ENCODE peak calls at places on chromosomes 7 and 10, in four cellular contexts. F, E, B and O are unnamed samples.

GRCh38 chr7:100540073-100540723 is 1.2 kb downstream of the AGFG2 start:
- DNase-seq in E (no peak), B (no peak), F (no peak), O (no peak)

GRCh38 chr10:105706281-105707026 is 1065.4 kb downstream of the SORCS3 start:
- DNase-seq in E (no peak), F (no peak), B (no peak), O (no peak)

GRCh38 chr7:74365320-74366022 is 76.3 kb downstream of the CLIP2 start:
- DNase-seq in F (peak), B (no peak), E (peak), O (peak)

GRCh38 chr10:108352771-108353170 is 1188.3 kb upstream of the SORCS1 start:
- DNase-seq in F (no peak), E (no peak), B (no peak), O (no peak)

GRCh38 chr10:5587151-5588079 is 62.7 kb downstream of the CALML3 start:
- DNase-seq in F (no peak), B (no peak), E (no peak), O (no peak)

GRCh38 chr10:44897049-44897448 is 14.1 kb upstream of the TMEM72 start:
- DNase-seq in F (no peak), E (peak), B (no peak), O (no peak)

GRCh38 chr10:86317949-86318725 is 48.5 kb downstream of the GRID1 start:
- DNase-seq in F (peak), B (no peak), E (no peak), O (peak)

GRCh38 chr7:51640851-51641250 is 324.2 kb upstream of the COBL start:
- DNase-seq in E (no peak), F (peak), B (no peak), O (no peak)

GRCh38 chr7:156975620-156976019 is 26.1 kb downstream of the NOM1 start:
- DNase-seq in E (no peak), F (no peak), B (no peak), O (no peak)

GRCh38 chr10:116765549-116766162 is 23.3 kb upstream of the HSPA12A start:
- DNase-seq in E (no peak), B (no peak), F (no peak), O (peak)

GRCh38 chr10:16907720-16908119 is 90.5 kb upstream of the RSU1 start:
- DNase-seq in F (no peak), B (no peak), E (no peak), O (no peak)

GRCh38 chr7:90663176-90663575 is 67.1 kb downstream of the CDK14 start:
- DNase-seq in B (no peak), E (no peak), F (no peak), O (no peak)

GRCh38 chr7:105920766-105921165 is 42.3 kb upstream of the CDHR3 start:
- DNase-seq in E (peak), F (no peak), B (no peak), O (no peak)

GRCh38 chr10:93745411-93746065 is 12.2 kb upstream of the LGI1 start:
- DNase-seq in B (peak), E (no peak), F (peak), O (peak)

GRCh38 chr10:100710151-100710871 is 35.1 kb upstream of the PAX2 start:
- DNase-seq in E (no peak), F (peak), B (no peak), O (no peak)

GRCh38 chr7:104040666-104041065 is 51.2 kb upstream of the RELN start:
- DNase-seq in E (no peak), F (peak), B (peak), O (no peak)

GRCh38 chr10:58967551-58968418 is 208.7 kb upstream of the PHYHIPL start:
- DNase-seq in E (no peak), F (peak), B (peak), O (peak)

GRCh38 chr7:36313607-36314006 is 76.1 kb upstream of the ANLN start:
- DNase-seq in E (no peak), B (no peak), F (no peak), O (no peak)

GRCh38 chr10:87842220-87842641 is 21.1 kb downstream of the KLLN start:
- DNase-seq in B (no peak), F (peak), E (peak), O (no peak)

GRCh38 chr10:45008524-45009161 is 7.9 kb downstream of the ZNF22 start:
- DNase-seq in E (peak), F (peak), B (no peak), O (no peak)

GRCh38 chr10:6123467-6124042 is 34.7 kb downstream of the RBM17 start:
- DNase-seq in B (no peak), F (no peak), E (peak), O (no peak)

GRCh38 chr10:106555599-106555998 is 608.9 kb downstream of the SORCS1 start:
- DNase-seq in F (peak), E (peak), B (no peak), O (no peak)

GRCh38 chr10:113411456-113411855 is 141.4 kb upstream of the HABP2 start:
- DNase-seq in E (no peak), F (peak), B (no peak), O (no peak)

GRCh38 chr10:77643795-77644468 is 6.3 kb upstream of the KCNMA1 start:
- DNase-seq in F (peak), E (peak), B (no peak), O (peak)

GRCh38 chr7:143447500-143447899 is 4.2 kb downstream of the TAS2R60 start:
- DNase-seq in B (no peak), F (no peak), E (no peak), O (no peak)

GRCh38 chr7:29865526-29865925 is 59.2 kb downstream of the WIPF3 start:
- DNase-seq in B (no peak), F (no peak), E (peak), O (no peak)

GRCh38 chr10:60234531-60234930 is 155.1 kb downstream of the ANK3 start:
- DNase-seq in F (no peak), E (no peak), B (no peak), O (no peak)

GRCh38 chr7:618539-619355 is 99.1 kb upstream of the PDGFA start:
- DNase-seq in B (no peak), F (no peak), E (peak), O (no peak)

GRCh38 chr10:95276367-95277200 is 14.2 kb downstream of the PDLIM1 start:
- DNase-seq in B (no peak), F (no peak), E (no peak), O (no peak)

GRCh38 chr7:30877010-30877740 is 34.5 kb upstream of the AQP1 start:
- DNase-seq in F (peak), B (no peak), E (no peak), O (peak)

GRCh38 chr10:65358565-65358964 is 1567.3 kb upstream of the LRRTM3 start:
- DNase-seq in B (no peak), E (no peak), F (peak), O (peak)

GRCh38 chr7:43193061-43193460 is 80.6 kb downstream of the HECW1 start:
- DNase-seq in B (no peak), F (no peak), E (no peak), O (no peak)

GRCh38 chr7:17994079-17994478 is 33.6 kb downstream of the PRPS1L1 start:
- DNase-seq in B (no peak), E (no peak), F (no peak), O (no peak)

GRCh38 chr7:142039231-142039630 is 43.6 kb downstream of the MGAM start:
- DNase-seq in F (no peak), E (no peak), B (no peak), O (no peak)

GRCh38 chr10:132186488-132187413 is at the start of gene DPYSL4:
- DNase-seq in E (no peak), B (no peak), F (no peak), O (no peak)

GRCh38 chr7:123749537-123749857 is 694 bp upstream of the WASL start:
- DNase-seq in E (peak), B (no peak), F (no peak), O (no peak)

GRCh38 chr7:113087278-113087998 is 811 bp upstream of the GPR85 start:
- DNase-seq in B (no peak), E (peak), F (peak), O (no peak)

GRCh38 chr10:94217431-94217830 is 145.3 kb downstream of the NOC3L start:
- DNase-seq in E (no peak), B (no peak), F (no peak), O (no peak)

GRCh38 chr7:114130860-114131259 is 212.1 kb upstream of the PPP1R3A start:
- DNase-seq in E (no peak), B (no peak), F (no peak), O (no peak)

GRCh38 chr7:114138587-114138986 is 219.8 kb upstream of the PPP1R3A start:
- DNase-seq in B (no peak), F (no peak), E (no peak), O (no peak)

GRCh38 chr7:114128880-114129279 is 210.1 kb upstream of the PPP1R3A start:
- DNase-seq in B (no peak), F (no peak), E (no peak), O (no peak)

DNA sequence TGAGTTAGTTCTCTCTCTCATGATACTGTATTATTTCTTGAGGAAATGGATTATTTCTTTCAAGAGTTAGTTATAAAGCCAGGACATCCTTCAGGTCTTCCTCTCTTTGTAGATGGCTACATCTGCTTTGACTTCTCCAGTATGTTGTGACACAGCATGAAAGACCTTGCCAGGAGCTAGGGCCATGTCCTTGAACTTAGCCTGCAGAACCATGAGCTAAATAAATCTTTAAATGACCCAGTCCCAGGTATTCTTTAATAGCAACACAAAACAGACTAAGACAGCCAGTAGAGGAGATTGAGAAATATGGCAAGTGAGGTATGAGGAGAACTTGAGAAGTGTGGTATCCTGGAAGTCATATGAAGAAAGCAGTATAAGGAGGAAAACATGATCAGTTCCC is 214.9 kb upstream of the PPP1R3A start:
- DNase-seq in E (no peak), B (no peak), F (no peak), O (no peak)
- H3K56ac ChIP-seq in E (no peak), B (no peak), F (no peak), O (no peak)

GRCh38 chr10:97298223-97298571 is 5.8 kb upstream of the ARHGAP19 start:
- DNase-seq in F (no peak), E (no peak), B (no peak), O (no peak)

GRCh38 chr10:97297556-97298222 is 5.3 kb upstream of the ARHGAP19 start:
- DNase-seq in B (no peak), F (no peak), E (no peak), O (no peak)

GRCh38 chr10:97291357-97292096 is 910 bp downstream of the ARHGAP19 start:
- DNase-seq in F (no peak), B (no peak), E (no peak), O (no peak)

GRCh38 chr10:97292097-97292861 is at the start of gene ARHGAP19:
- DNase-seq in F (peak), E (peak), B (peak), O (peak)

GRCh38 chr10:97292862-97293198 is 393 bp upstream of the ARHGAP19 start:
- DNase-seq in E (no peak), F (no peak), B (no peak), O (no peak)
- H3K56ac ChIP-seq in E (no peak), F (no peak), B (no peak), O (no peak)

DNA sequence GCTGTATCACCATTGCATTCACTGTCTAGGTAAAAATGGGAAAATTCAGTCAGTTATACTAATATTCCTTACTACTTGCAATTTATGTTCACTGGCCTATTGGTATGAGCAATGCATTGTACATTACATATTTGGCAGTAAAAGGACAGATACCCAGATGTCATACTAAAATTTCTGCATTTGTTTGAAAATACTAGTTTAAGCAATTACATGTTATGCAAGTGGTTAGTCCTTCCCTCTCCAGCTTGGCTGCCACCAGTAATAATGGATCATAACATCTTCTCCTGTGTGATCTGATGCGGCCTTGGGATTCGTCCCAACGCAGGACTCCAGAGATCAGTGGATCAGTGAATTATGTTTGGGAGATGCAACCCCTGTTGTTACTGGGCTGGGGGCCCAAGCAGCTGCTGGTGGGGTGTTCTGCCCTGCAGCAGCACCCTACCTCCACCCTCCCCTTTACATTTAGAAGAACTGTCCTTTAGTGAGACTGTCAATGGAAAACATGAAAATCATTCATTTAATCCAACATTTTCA is 11.2 kb upstream of the PDK4 start:
- DNase-seq in B (no peak), E (no peak), F (no peak), O (no peak)
- H3K56ac ChIP-seq in B (no peak), E (no peak), F (no peak), O (no peak)

GRCh38 chr10:50388181-50388580 is 136.9 kb upstream of the ASAH2 start:
- DNase-seq in B (no peak), E (no peak), F (no peak), O (no peak)
- H3K56ac ChIP-seq in B (no peak), E (no peak), F (no peak), O (no peak)

DNA sequence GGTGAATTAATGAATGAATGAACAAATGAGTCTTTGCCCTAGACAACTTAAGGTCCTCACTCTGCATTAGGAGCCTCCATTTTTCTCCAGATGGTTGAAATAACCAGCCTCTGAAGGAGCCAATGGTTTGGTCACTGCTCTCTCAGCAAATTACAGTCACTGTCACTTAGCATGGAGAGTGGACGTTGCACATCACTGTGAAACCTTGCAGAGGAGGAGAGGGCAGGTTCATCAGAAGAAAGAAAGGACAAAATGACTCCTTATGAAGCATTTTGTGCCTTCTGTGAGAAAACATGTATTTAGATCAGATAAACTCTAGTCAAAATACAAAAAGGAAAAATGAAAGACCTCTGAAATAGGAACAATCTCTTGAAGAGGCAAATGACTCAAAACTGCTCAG is 6.6 kb upstream of the ATP6V0A4 start:
- DNase-seq in F (no peak), E (no peak), B (no peak), O (no peak)
- H3K56ac ChIP-seq in F (no peak), E (no peak), B (no peak), O (no peak)